ENCODE peak calls at places on chromosomes 13 and 19, in four cellular contexts. One of them, this sample, is unnamed.
A peak's percentile ranks its signal among the peaks of the same experiment; 100 is the strongest.

GRCh38 chr19:30570194-30570593 is 198.0 kb downstream of the ZNF536 start:
- DNase-seq in BJ: no peak
- DNase-seq in ovary: no peak
- DNase-seq in stimulated activated CD4-positive, alpha-beta T cell treated with anti-CD3 and anti-CD28 coated beads, Interleukin-1b, Interleukin-23, amount 100 ng/mL, for 1 hour: no peak
- DNase-seq in this sample: no peak

GRCh38 chr19:47069795-47070194 is 21.4 kb upstream of the TMEM160 start:
- DNase-seq in ovary: no peak
- DNase-seq in BJ: no peak
- DNase-seq in stimulated activated CD4-positive, alpha-beta T cell treated with anti-CD3 and anti-CD28 coated beads, Interleukin-1b, Interleukin-23, amount 100 ng/mL, for 1 hour: no peak
- DNase-seq in this sample: no peak

GRCh38 chr13:92727118-92727517 is 499.5 kb upstream of the GPC6 start:
- DNase-seq in ovary: no peak
- DNase-seq in stimulated activated CD4-positive, alpha-beta T cell treated with anti-CD3 and anti-CD28 coated beads, Interleukin-1b, Interleukin-23, amount 100 ng/mL, for 1 hour: no peak
- DNase-seq in BJ: no peak
- DNase-seq in this sample: no peak

GRCh38 chr19:28827382-28827781 is 385.6 kb downstream of the UQCRFS1 start:
- DNase-seq in stimulated activated CD4-positive, alpha-beta T cell treated with anti-CD3 and anti-CD28 coated beads, Interleukin-1b, Interleukin-23, amount 100 ng/mL, for 1 hour: no peak
- DNase-seq in ovary: no peak
- DNase-seq in BJ: no peak
- DNase-seq in this sample: no peak

GRCh38 chr13:66887088-66887487 is 343.0 kb downstream of the PCDH9 start:
- DNase-seq in stimulated activated CD4-positive, alpha-beta T cell treated with anti-CD3 and anti-CD28 coated beads, Interleukin-1b, Interleukin-23, amount 100 ng/mL, for 1 hour: no peak
- DNase-seq in ovary: no peak
- DNase-seq in BJ: peak; percentile 9
- DNase-seq in this sample: no peak

GRCh38 chr19:41548954-41549688 is 26.8 kb upstream of the CEACAM21 start:
- DNase-seq in stimulated activated CD4-positive, alpha-beta T cell treated with anti-CD3 and anti-CD28 coated beads, Interleukin-1b, Interleukin-23, amount 100 ng/mL, for 1 hour: peak; percentile 50
- DNase-seq in BJ: no peak
- DNase-seq in ovary: no peak
- DNase-seq in this sample: no peak

GRCh38 chr13:105878119-105878518 is 657.3 kb downstream of the EFNB2 start:
- DNase-seq in ovary: no peak
- DNase-seq in stimulated activated CD4-positive, alpha-beta T cell treated with anti-CD3 and anti-CD28 coated beads, Interleukin-1b, Interleukin-23, amount 100 ng/mL, for 1 hour: no peak
- DNase-seq in BJ: no peak
- DNase-seq in this sample: no peak

GRCh38 chr13:23703241-23703640 is 133.0 kb downstream of the TNFRSF19 start:
- DNase-seq in stimulated activated CD4-positive, alpha-beta T cell treated with anti-CD3 and anti-CD28 coated beads, Interleukin-1b, Interleukin-23, amount 100 ng/mL, for 1 hour: no peak
- DNase-seq in ovary: no peak
- DNase-seq in BJ: peak; percentile 28
- DNase-seq in this sample: no peak

GRCh38 chr19:1825909-1826556 is 14.0 kb upstream of the ATP8B3 start:
- DNase-seq in BJ: no peak
- DNase-seq in ovary: peak; percentile 88
- DNase-seq in stimulated activated CD4-positive, alpha-beta T cell treated with anti-CD3 and anti-CD28 coated beads, Interleukin-1b, Interleukin-23, amount 100 ng/mL, for 1 hour: peak; percentile 59
- DNase-seq in this sample: no peak

GRCh38 chr13:110015253-110015652 is 228.9 kb upstream of the IRS2 start:
- DNase-seq in ovary: no peak
- DNase-seq in stimulated activated CD4-positive, alpha-beta T cell treated with anti-CD3 and anti-CD28 coated beads, Interleukin-1b, Interleukin-23, amount 100 ng/mL, for 1 hour: no peak
- DNase-seq in BJ: no peak
- DNase-seq in this sample: no peak

GRCh38 chr13:105272660-105273631 is 1262.5 kb downstream of the EFNB2 start:
- DNase-seq in BJ: no peak
- DNase-seq in ovary: no peak
- DNase-seq in stimulated activated CD4-positive, alpha-beta T cell treated with anti-CD3 and anti-CD28 coated beads, Interleukin-1b, Interleukin-23, amount 100 ng/mL, for 1 hour: no peak
- DNase-seq in this sample: no peak

GRCh38 chr19:15248648-15249559 is 16.7 kb upstream of the EPHX3 start:
- DNase-seq in stimulated activated CD4-positive, alpha-beta T cell treated with anti-CD3 and anti-CD28 coated beads, Interleukin-1b, Interleukin-23, amount 100 ng/mL, for 1 hour: no peak
- DNase-seq in BJ: peak; percentile 52
- DNase-seq in ovary: peak; percentile 82
- DNase-seq in this sample: peak; percentile 74

GRCh38 chr19:29663861-29664752 is 1.2 kb upstream of the PLEKHF1 start:
- DNase-seq in BJ: no peak
- DNase-seq in stimulated activated CD4-positive, alpha-beta T cell treated with anti-CD3 and anti-CD28 coated beads, Interleukin-1b, Interleukin-23, amount 100 ng/mL, for 1 hour: no peak
- DNase-seq in ovary: no peak
- DNase-seq in this sample: no peak

GRCh38 chr19:54415901-54416621 is 797 bp downstream of the TTYH1 start:
- DNase-seq in stimulated activated CD4-positive, alpha-beta T cell treated with anti-CD3 and anti-CD28 coated beads, Interleukin-1b, Interleukin-23, amount 100 ng/mL, for 1 hour: no peak
- DNase-seq in ovary: no peak
- DNase-seq in BJ: no peak
- DNase-seq in this sample: no peak

GRCh38 chr19:24159707-24160106 is 72.7 kb downstream of the ZNF254 start:
- DNase-seq in ovary: no peak
- DNase-seq in stimulated activated CD4-positive, alpha-beta T cell treated with anti-CD3 and anti-CD28 coated beads, Interleukin-1b, Interleukin-23, amount 100 ng/mL, for 1 hour: no peak
- DNase-seq in BJ: no peak
- DNase-seq in this sample: no peak

GRCh38 chr13:21478881-21479808 is 20.0 kb upstream of the ZDHHC20 start:
- DNase-seq in ovary: peak; percentile 51
- DNase-seq in BJ: peak; percentile 31
- DNase-seq in stimulated activated CD4-positive, alpha-beta T cell treated with anti-CD3 and anti-CD28 coated beads, Interleukin-1b, Interleukin-23, amount 100 ng/mL, for 1 hour: no peak
- DNase-seq in this sample: peak; percentile 22

GRCh38 chr19:11848594-11849263 is at the start of gene ZNF439:
- DNase-seq in stimulated activated CD4-positive, alpha-beta T cell treated with anti-CD3 and anti-CD28 coated beads, Interleukin-1b, Interleukin-23, amount 100 ng/mL, for 1 hour: peak; percentile 62
- DNase-seq in BJ: peak; percentile 33
- DNase-seq in ovary: peak; percentile 90
- DNase-seq in this sample: peak; percentile 24

GRCh38 chr19:5333581-5334365 is 6.8 kb downstream of the PTPRS start:
- DNase-seq in stimulated activated CD4-positive, alpha-beta T cell treated with anti-CD3 and anti-CD28 coated beads, Interleukin-1b, Interleukin-23, amount 100 ng/mL, for 1 hour: no peak
- DNase-seq in ovary: no peak
- DNase-seq in BJ: no peak
- DNase-seq in this sample: no peak

GRCh38 chr13:96279904-96280303 is 190.0 kb downstream of the HS6ST3 start:
- DNase-seq in stimulated activated CD4-positive, alpha-beta T cell treated with anti-CD3 and anti-CD28 coated beads, Interleukin-1b, Interleukin-23, amount 100 ng/mL, for 1 hour: no peak
- DNase-seq in BJ: no peak
- DNase-seq in ovary: no peak
- DNase-seq in this sample: no peak

GRCh38 chr19:49585023-49585422 is 3.9 kb downstream of the PRRG2 start:
- DNase-seq in ovary: no peak
- DNase-seq in stimulated activated CD4-positive, alpha-beta T cell treated with anti-CD3 and anti-CD28 coated beads, Interleukin-1b, Interleukin-23, amount 100 ng/mL, for 1 hour: no peak
- DNase-seq in BJ: no peak
- DNase-seq in this sample: no peak

GRCh38 chr13:113840541-113841354 is 23.1 kb downstream of the GAS6 start:
- DNase-seq in stimulated activated CD4-positive, alpha-beta T cell treated with anti-CD3 and anti-CD28 coated beads, Interleukin-1b, Interleukin-23, amount 100 ng/mL, for 1 hour: no peak
- DNase-seq in BJ: no peak
- DNase-seq in ovary: peak; percentile 16
- DNase-seq in this sample: no peak

GRCh38 chr13:69571606-69572323 is 535.9 kb upstream of the ATXN8OS start:
- DNase-seq in stimulated activated CD4-positive, alpha-beta T cell treated with anti-CD3 and anti-CD28 coated beads, Interleukin-1b, Interleukin-23, amount 100 ng/mL, for 1 hour: no peak
- DNase-seq in ovary: no peak
- DNase-seq in BJ: no peak
- DNase-seq in this sample: no peak

GRCh38 chr19:56759531-56759930 is 81.0 kb downstream of the PEG3 start:
- DNase-seq in ovary: no peak
- DNase-seq in stimulated activated CD4-positive, alpha-beta T cell treated with anti-CD3 and anti-CD28 coated beads, Interleukin-1b, Interleukin-23, amount 100 ng/mL, for 1 hour: no peak
- DNase-seq in BJ: no peak
- DNase-seq in this sample: no peak

GRCh38 chr19:3366761-3367571 is 583 bp downstream of the NFIC start:
- DNase-seq in ovary: peak; percentile 78
- DNase-seq in BJ: no peak
- DNase-seq in stimulated activated CD4-positive, alpha-beta T cell treated with anti-CD3 and anti-CD28 coated beads, Interleukin-1b, Interleukin-23, amount 100 ng/mL, for 1 hour: no peak
- DNase-seq in this sample: no peak

GRCh38 chr19:58514564-58515020 is 2.8 kb upstream of the SLC27A5 start:
- DNase-seq in stimulated activated CD4-positive, alpha-beta T cell treated with anti-CD3 and anti-CD28 coated beads, Interleukin-1b, Interleukin-23, amount 100 ng/mL, for 1 hour: no peak
- DNase-seq in BJ: no peak
- DNase-seq in ovary: no peak
- DNase-seq in this sample: no peak

GRCh38 chr19:3202346-3202745 is 16.6 kb downstream of the NCLN start:
- DNase-seq in stimulated activated CD4-positive, alpha-beta T cell treated with anti-CD3 and anti-CD28 coated beads, Interleukin-1b, Interleukin-23, amount 100 ng/mL, for 1 hour: no peak
- DNase-seq in BJ: no peak
- DNase-seq in ovary: no peak
- DNase-seq in this sample: no peak

This sample was measured in HS-5.